ENCODE peak calls at places on chromosomes 11 and 22, in five cellular contexts. X is fibroblast of lung, L is OCI-LY7, D is left ventricle myocardium inferior, O is AG04449. E is an unnamed sample.

GRCh38 chr11:79493555-79494171 is 52.8 kb upstream of the TENM4 start:
- DNase-seq in X (peak), L (peak), D (peak), O (no peak), E (peak)

GRCh38 chr22:20267441-20268288 is 453 bp downstream of the RTN4R start:
- DNase-seq in X (no peak), L (no peak), D (no peak), O (no peak), E (no peak)

GRCh38 chr11:1053121-1053901 is 16.8 kb upstream of the MUC6 start:
- DNase-seq in X (no peak), L (no peak), D (no peak), O (no peak), E (no peak)

GRCh38 chr11:128380280-128380604 is 207.1 kb downstream of the ETS1 start:
- DNase-seq in X (no peak), L (no peak), D (no peak), O (no peak), E (no peak)

GRCh38 chr11:13135385-13136271 is 126.5 kb downstream of the RASSF10 start:
- DNase-seq in X (peak), L (no peak), D (no peak), O (peak), E (no peak)

GRCh38 chr11:530960-531825 is 4.2 kb downstream of the HRAS start:
- DNase-seq in X (no peak), L (no peak), D (no peak), O (no peak), E (no peak)

GRCh38 chr22:23689414-23689813 is 1.4 kb upstream of the RGL4 start:
- DNase-seq in X (no peak), L (no peak), D (no peak), O (no peak), E (no peak)

GRCh38 chr11:6505577-6506240 is 8.6 kb downstream of the DNHD1 start:
- DNase-seq in X (peak), L (peak), D (no peak), O (peak), E (peak)

GRCh38 chr11:47960015-47960414 is 20.3 kb upstream of the PTPRJ start:
- DNase-seq in X (no peak), L (no peak), D (no peak), O (no peak), E (no peak)

GRCh38 chr22:44219101-44219870 is 38.6 kb downstream of the PARVG start:
- DNase-seq in X (no peak), L (no peak), D (no peak), O (no peak), E (no peak)

GRCh38 chr22:23542933-23543332 is 37.2 kb downstream of the IGLL1 start:
- DNase-seq in X (peak), L (no peak), D (no peak), O (no peak), E (no peak)

GRCh38 chr11:94623120-94623735 is 56.1 kb downstream of the PIWIL4 start:
- DNase-seq in X (peak), L (peak), D (no peak), O (peak), E (peak)

GRCh38 chr22:21563912-21564311 is 3.6 kb upstream of the UBE2L3 start:
- DNase-seq in X (no peak), L (no peak), D (no peak), O (no peak), E (no peak)

GRCh38 chr22:48101704-48102103 is 1339.3 kb downstream of the TBC1D22A start:
- DNase-seq in X (no peak), L (no peak), D (no peak), O (no peak), E (no peak)

GRCh38 chr11:32448232-32448631 is 12.9 kb upstream of the WT1 start:
- DNase-seq in X (no peak), L (peak), D (no peak), O (no peak), E (peak)

GRCh38 chr22:46767249-46767985 is 5.0 kb downstream of the TBC1D22A start:
- DNase-seq in X (no peak), L (no peak), D (no peak), O (no peak), E (no peak)

GRCh38 chr22:31038686-31039085 is 42.4 kb upstream of the SMTN start:
- DNase-seq in X (no peak), L (no peak), D (no peak), O (no peak), E (no peak)

GRCh38 chr11:71563401-71563800 is 2.0 kb upstream of the KRTAP5-10 start:
- DNase-seq in X (peak), L (peak), D (no peak), O (peak), E (peak)

GRCh38 chr11:10381730-10382129 is 73.3 kb upstream of the AMPD3 start:
- DNase-seq in X (no peak), L (no peak), D (no peak), O (no peak), E (no peak)

GRCh38 chr11:839875-840617 is 2.3 kb downstream of the POLR2L start:
- DNase-seq in X (no peak), L (no peak), D (no peak), O (no peak), E (no peak)

GRCh38 chr11:62601114-62601363 is 626 bp downstream of the MTA2 start:
- DNase-seq in X (no peak), L (peak), D (peak), O (no peak), E (peak)

GRCh38 chr11:32706985-32707736 is 87.3 kb downstream of the CCDC73 start:
- DNase-seq in X (peak), L (no peak), D (no peak), O (peak), E (peak)

DNA sequence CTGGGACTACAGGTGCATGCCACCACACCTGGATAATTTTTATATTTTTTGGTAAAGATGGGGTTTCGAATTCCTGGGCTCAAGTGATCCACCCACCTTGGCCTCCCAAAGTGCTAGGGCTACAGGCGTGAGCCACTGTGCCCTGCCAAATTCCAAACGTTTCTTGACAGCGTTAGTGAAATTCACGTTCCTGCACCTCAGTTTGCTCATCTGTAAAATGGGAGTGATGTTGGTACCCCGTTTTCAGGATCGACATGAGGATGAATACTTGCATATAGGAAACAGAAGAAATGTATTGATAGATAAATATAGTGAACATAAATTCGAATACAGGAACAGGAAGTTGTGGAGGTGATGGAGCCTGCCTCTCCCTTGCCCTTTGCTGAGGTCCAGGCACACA is 10.2 kb upstream of the LTO1 start:
- DNase-seq in X (no peak), L (no peak), D (no peak), O (no peak), E (no peak)
- H3K4me3 ChIP-seq in X (no peak), L (no peak), D (no peak), O (no peak), E (no peak)

GRCh38 chr22:37426532-37427127 is 649 bp downstream of the ELFN2 start:
- DNase-seq in X (no peak), L (no peak), D (no peak), O (no peak), E (no peak)
- H3K4me3 ChIP-seq in X (peak), L (no peak), D (peak), O (peak), E (no peak)

DNA sequence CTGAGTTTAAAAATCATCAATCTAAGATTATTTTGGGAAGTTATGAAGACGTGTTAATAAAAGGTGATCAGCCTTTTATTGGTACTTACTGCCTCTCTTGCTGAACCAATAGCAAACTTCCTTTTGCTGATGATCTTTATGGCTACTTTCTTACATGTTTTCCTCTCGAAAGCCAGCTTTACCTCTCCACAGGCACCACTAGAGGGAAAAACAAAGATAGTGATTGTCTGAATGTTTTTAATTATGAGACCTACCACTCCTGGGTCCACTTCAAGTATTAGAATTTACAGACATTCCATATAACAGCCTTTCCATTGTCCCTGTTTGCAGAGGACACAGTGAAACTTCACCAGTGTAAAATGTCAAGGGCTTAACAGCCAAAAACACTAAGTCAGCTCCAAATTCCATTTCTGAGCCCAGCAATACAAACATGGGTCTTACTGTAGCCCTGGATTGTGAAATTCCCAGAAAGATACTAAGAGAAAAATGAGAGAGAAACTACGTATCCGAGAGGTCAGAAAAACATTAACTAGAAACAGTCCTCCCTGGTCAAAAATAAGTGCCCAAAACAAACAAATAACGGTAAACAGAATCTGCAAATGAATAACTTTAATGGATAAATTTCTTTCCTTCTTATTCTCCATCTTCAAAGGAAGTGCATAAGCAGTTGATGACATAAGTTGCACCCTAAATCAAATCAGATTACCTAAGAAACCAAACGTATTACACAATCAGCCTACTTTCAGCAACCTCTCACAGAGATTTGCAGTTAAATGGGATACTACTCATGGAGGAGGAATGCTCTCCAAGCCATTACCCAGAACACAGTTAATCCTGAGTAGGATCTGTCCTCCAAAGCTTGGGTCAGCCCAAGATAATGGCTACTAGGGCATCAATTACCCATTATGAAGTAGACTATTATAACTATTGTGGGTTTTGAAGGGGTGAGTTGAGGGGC is 29.5 kb downstream of the CHEK2 start:
- DNase-seq in X (peak), L (no peak), D (no peak), O (peak), E (no peak)
- H3K4me3 ChIP-seq in X (peak), L (no peak), D (peak), O (peak), E (no peak)

DNA sequence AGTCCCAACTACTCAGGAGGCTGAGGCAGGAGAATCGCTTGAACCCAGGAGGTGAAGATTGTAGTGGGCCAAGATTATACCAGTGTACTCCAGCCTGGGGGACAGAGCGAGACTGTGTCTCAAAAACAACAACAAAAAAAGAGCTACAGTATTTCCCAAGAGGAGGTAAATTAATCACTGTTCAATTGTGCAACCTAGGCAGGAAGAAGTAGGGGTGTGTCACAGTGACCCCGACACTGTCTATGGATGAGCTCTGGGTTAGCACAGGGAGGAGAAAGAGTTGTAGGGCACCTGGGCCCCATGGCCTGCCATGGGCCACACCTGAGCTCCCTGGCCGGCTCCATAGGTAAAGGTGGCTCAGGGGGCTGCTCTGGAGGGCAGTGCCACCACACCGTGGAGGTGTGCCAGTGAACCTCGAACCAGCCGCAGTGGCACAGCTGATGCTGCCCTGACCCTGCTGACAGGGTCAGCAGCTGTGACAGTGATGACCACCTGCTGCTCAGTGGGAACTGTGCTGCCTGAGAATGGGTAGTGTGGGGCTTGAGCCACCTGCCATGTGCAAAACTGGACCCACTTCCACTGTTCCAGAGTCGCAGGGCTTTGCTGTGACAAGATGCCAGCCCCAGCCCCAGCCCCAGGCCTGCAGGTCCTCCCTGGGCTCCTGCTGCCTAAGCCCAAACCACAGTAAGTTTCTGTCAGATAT is 84.0 kb upstream of the PITPNB start:
- DNase-seq in X (no peak), L (no peak), D (no peak), O (no peak), E (no peak)
- H3K4me3 ChIP-seq in X (no peak), L (no peak), D (no peak), O (no peak), E (no peak)

GRCh38 chr11:122046846-122047245 is 69.2 kb downstream of the BLID start:
- DNase-seq in X (peak), L (no peak), D (no peak), O (peak), E (no peak)
- H3K4me3 ChIP-seq in X (no peak), L (no peak), D (no peak), O (no peak), E (no peak)

GRCh38 chr11:8082391-8083087 is 1.5 kb downstream of the TUB start:
- DNase-seq in X (no peak), L (no peak), D (no peak), O (no peak), E (no peak)
- H3K4me3 ChIP-seq in X (no peak), L (no peak), D (peak), O (peak), E (no peak)

GRCh38 chr11:69010361-69010891 is 2.6 kb downstream of the MRGPRF start:
- DNase-seq in X (peak), L (no peak), D (no peak), O (no peak), E (no peak)

GRCh38 chr11:69013009-69013951 is at the start of gene MRGPRF:
- DNase-seq in X (peak), L (no peak), D (peak), O (no peak), E (peak)

GRCh38 chr11:69010964-69011623 is 2.0 kb downstream of the MRGPRF start:
- DNase-seq in X (peak), L (peak), D (peak), O (no peak), E (peak)

GRCh38 chr11:69012092-69013008 is 696 bp downstream of the MRGPRF start:
- DNase-seq in X (peak), L (no peak), D (no peak), O (no peak), E (no peak)

GRCh38 chr11:69011624-69012091 is 1.4 kb downstream of the MRGPRF start:
- DNase-seq in X (no peak), L (no peak), D (no peak), O (no peak), E (no peak)
- H3K4me3 ChIP-seq in X (peak), L (no peak), D (peak), O (peak), E (no peak)

DNA sequence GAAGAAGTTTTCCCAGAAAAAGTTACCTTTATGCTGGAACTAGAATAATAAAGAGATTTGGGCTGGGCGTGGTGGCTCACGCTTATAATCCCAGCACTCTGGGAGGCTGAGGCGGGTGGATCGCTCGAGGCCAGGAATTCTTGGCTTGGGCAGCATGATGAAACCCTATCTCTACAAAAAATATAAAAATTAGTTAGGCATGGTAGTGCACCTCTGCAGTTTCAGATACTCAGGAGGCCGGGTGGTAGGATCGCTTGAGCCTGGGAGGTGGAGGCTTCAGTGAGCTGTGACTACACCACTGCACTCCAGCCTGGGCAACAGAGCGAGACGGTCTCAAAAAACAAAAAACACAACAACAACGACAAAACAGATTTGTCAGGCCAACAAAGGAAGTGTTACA is 119.3 kb upstream of the OR9Q1 start:
- DNase-seq in X (no peak), L (no peak), D (no peak), O (no peak), E (no peak)
- H3K4me3 ChIP-seq in X (no peak), L (no peak), D (peak), O (no peak), E (no peak)

GRCh38 chr11:46363031-46363407 is 15.8 kb downstream of the DGKZ start:
- DNase-seq in X (no peak), L (no peak), D (peak), O (no peak), E (no peak)
- H3K4me3 ChIP-seq in X (no peak), L (peak), D (peak), O (no peak), E (peak)

DNA sequence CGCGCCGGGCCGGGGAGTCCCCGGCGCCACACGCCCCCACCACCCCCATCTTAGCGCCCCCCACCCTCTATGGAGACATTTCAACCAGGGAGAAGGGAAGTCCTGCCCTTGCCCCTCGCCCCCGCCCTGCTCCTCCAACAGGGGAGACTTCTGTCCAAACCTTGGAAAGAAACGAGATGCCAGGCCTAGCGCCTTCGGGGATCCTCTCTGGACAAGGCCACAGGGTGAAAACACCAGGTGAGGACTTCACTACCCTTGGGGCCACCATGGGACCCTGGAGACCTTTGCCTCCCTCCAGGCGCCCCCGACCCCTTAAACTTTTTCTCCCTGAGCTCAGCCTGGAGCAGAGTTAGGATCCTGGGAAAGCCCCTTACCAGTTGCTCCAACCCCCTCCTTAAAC is 11.6 kb upstream of the NPAS4 start:
- DNase-seq in X (no peak), L (no peak), D (no peak), O (no peak), E (no peak)
- H3K4me3 ChIP-seq in X (no peak), L (no peak), D (peak), O (peak), E (peak)